ENCODE peak calls at places on chromosome 19, in nine cellular contexts. U, Q, J, B, E, W, M, C and H are unnamed samples.

GRCh38 chr19:9958451-9958850 is 22.1 kb upstream of the OLFM2 start:
- DNase-seq in U (no peak), Q (no peak), J (no peak), B (no peak), E (no peak), W (peak), M (no peak), C (peak), H (no peak)

GRCh38 chr19:56189785-56190184 is 7.8 kb downstream of the ZSCAN5B start:
- DNase-seq in U (no peak), Q (no peak), J (no peak), B (no peak), E (no peak), W (no peak), M (no peak), C (no peak), H (no peak)

GRCh38 chr19:57664269-57665127 is 4.2 kb upstream of the ZSCAN4 start:
- DNase-seq in U (no peak), Q (peak), J (peak), B (no peak), E (no peak), W (no peak), M (no peak), C (peak), H (no peak)

GRCh38 chr19:7191946-7192691 is 102.1 kb downstream of the INSR start:
- DNase-seq in U (peak), Q (no peak), J (no peak), B (peak), E (peak), W (no peak), M (peak), C (peak), H (no peak)

GRCh38 chr19:4103073-4103418 is 20.9 kb downstream of the MAP2K2 start:
- DNase-seq in U (peak), Q (no peak), J (no peak), B (no peak), E (no peak), W (no peak), M (no peak), C (peak), H (peak)

GRCh38 chr19:4678881-4679379 is 8.8 kb upstream of the MYDGF start:
- DNase-seq in U (peak), Q (no peak), J (no peak), B (no peak), E (no peak), W (no peak), M (peak), C (peak), H (no peak)

GRCh38 chr19:39409886-39410619 is 2.4 kb upstream of the PLEKHG2 start:
- DNase-seq in U (peak), Q (no peak), J (peak), B (peak), E (peak), W (no peak), M (peak), C (peak), H (no peak)

GRCh38 chr19:54024660-54025059 is 33.2 kb downstream of the CACNG6 start:
- DNase-seq in U (no peak), Q (no peak), J (no peak), B (no peak), E (no peak), W (no peak), M (no peak), C (no peak), H (peak)

GRCh38 chr19:43636121-43636683 is 3.4 kb downstream of the CADM4 start:
- DNase-seq in U (no peak), Q (peak), J (peak), B (no peak), E (no peak), W (no peak), M (no peak), C (peak), H (no peak)

GRCh38 chr19:1087813-1088418 is 7.3 kb downstream of the POLR2E start:
- DNase-seq in U (peak), Q (peak), J (peak), B (no peak), E (no peak), W (no peak), M (no peak), C (no peak), H (no peak)

GRCh38 chr19:30896551-30896950 is 452.7 kb downstream of the TSHZ3 start:
- DNase-seq in U (no peak), Q (no peak), J (no peak), B (no peak), E (no peak), W (no peak), M (no peak), C (no peak), H (no peak)

GRCh38 chr19:48970923-48971395 is 5.8 kb downstream of the FTL start:
- DNase-seq in U (peak), Q (peak), J (peak), B (peak), E (peak), W (no peak), M (peak), C (peak), H (no peak)

GRCh38 chr19:10115392-10116084 is 4.0 kb downstream of the P2RY11 start:
- DNase-seq in U (no peak), Q (no peak), J (no peak), B (no peak), E (no peak), W (no peak), M (no peak), C (no peak), H (no peak)

GRCh38 chr19:27745978-27746542 is 1466.9 kb downstream of the UQCRFS1 start:
- DNase-seq in U (no peak), Q (no peak), J (no peak), B (no peak), E (no peak), W (no peak), M (no peak), C (no peak), H (no peak)

GRCh38 chr19:46181386-46181774 is 33.3 kb downstream of the IGFL2 start:
- DNase-seq in U (peak), Q (no peak), J (no peak), B (no peak), E (no peak), W (no peak), M (no peak), C (peak), H (no peak)

GRCh38 chr19:6740589-6741348 is 1.3 kb downstream of the TRIP10 start:
- DNase-seq in U (peak), Q (no peak), J (no peak), B (no peak), E (no peak), W (no peak), M (no peak), C (peak), H (no peak)